ENCODE peak calls at places on chromosomes 11 and 22, in seven cellular contexts. One of them, this sample, is unnamed.

GRCh38 chr11:127789887-127790286 is 789.3 kb upstream of the KIRREL3 start:
- DNase-seq in posterior vena cava: no peak
- DNase-seq in stimulated activated CD8-positive, alpha-beta memory T cell treated with anti-CD3 and anti-CD28 coated beads, Interleukin-15, amount 100 ng/mL, for 24 hours: no peak
- DNase-seq in IMR-90: peak; percentile 1
- DNase-seq in anterior cingulate cortex: no peak
- DNase-seq in astrocyte of the cerebellum: no peak
- DNase-seq in mesendoderm: peak; percentile 69
- DNase-seq in this sample: no peak

GRCh38 chr11:121153472-121153871 is 52.4 kb downstream of the TECTA start:
- DNase-seq in posterior vena cava: no peak
- DNase-seq in stimulated activated CD8-positive, alpha-beta memory T cell treated with anti-CD3 and anti-CD28 coated beads, Interleukin-15, amount 100 ng/mL, for 24 hours: no peak
- DNase-seq in IMR-90: no peak
- DNase-seq in anterior cingulate cortex: no peak
- DNase-seq in astrocyte of the cerebellum: no peak
- DNase-seq in mesendoderm: peak; percentile 26
- DNase-seq in this sample: no peak

GRCh38 chr11:109870313-109870712 is 222.9 kb upstream of the ZC3H12C start:
- DNase-seq in posterior vena cava: no peak
- DNase-seq in stimulated activated CD8-positive, alpha-beta memory T cell treated with anti-CD3 and anti-CD28 coated beads, Interleukin-15, amount 100 ng/mL, for 24 hours: no peak
- DNase-seq in IMR-90: no peak
- DNase-seq in anterior cingulate cortex: no peak
- DNase-seq in astrocyte of the cerebellum: no peak
- DNase-seq in mesendoderm: no peak
- DNase-seq in this sample: no peak

GRCh38 chr11:121895919-121896318 is 220.1 kb downstream of the BLID start:
- DNase-seq in posterior vena cava: no peak
- DNase-seq in stimulated activated CD8-positive, alpha-beta memory T cell treated with anti-CD3 and anti-CD28 coated beads, Interleukin-15, amount 100 ng/mL, for 24 hours: no peak
- DNase-seq in IMR-90: peak; percentile 61
- DNase-seq in anterior cingulate cortex: no peak
- DNase-seq in astrocyte of the cerebellum: no peak
- DNase-seq in mesendoderm: no peak
- DNase-seq in this sample: no peak

GRCh38 chr11:110249066-110249465 is 47.3 kb downstream of the RDX start:
- DNase-seq in posterior vena cava: no peak
- DNase-seq in stimulated activated CD8-positive, alpha-beta memory T cell treated with anti-CD3 and anti-CD28 coated beads, Interleukin-15, amount 100 ng/mL, for 24 hours: no peak
- DNase-seq in IMR-90: no peak
- DNase-seq in anterior cingulate cortex: no peak
- DNase-seq in astrocyte of the cerebellum: peak; percentile 1
- DNase-seq in mesendoderm: no peak
- DNase-seq in this sample: no peak

GRCh38 chr11:19715373-19715772 is 2.7 kb downstream of the NAV2 start:
- DNase-seq in posterior vena cava: no peak
- DNase-seq in stimulated activated CD8-positive, alpha-beta memory T cell treated with anti-CD3 and anti-CD28 coated beads, Interleukin-15, amount 100 ng/mL, for 24 hours: no peak
- DNase-seq in IMR-90: peak; percentile 98
- DNase-seq in anterior cingulate cortex: no peak
- DNase-seq in astrocyte of the cerebellum: no peak
- DNase-seq in mesendoderm: no peak
- DNase-seq in this sample: peak; percentile 75

GRCh38 chr11:100739636-100740035 is 52.5 kb downstream of the ARHGAP42 start:
- DNase-seq in posterior vena cava: no peak
- DNase-seq in stimulated activated CD8-positive, alpha-beta memory T cell treated with anti-CD3 and anti-CD28 coated beads, Interleukin-15, amount 100 ng/mL, for 24 hours: no peak
- DNase-seq in IMR-90: peak; percentile 90
- DNase-seq in anterior cingulate cortex: no peak
- DNase-seq in astrocyte of the cerebellum: peak; percentile 90
- DNase-seq in mesendoderm: peak; percentile 74
- DNase-seq in this sample: peak; percentile 72

GRCh38 chr11:64451856-64452255 is 92.9 kb downstream of the RPS6KA4 start:
- DNase-seq in posterior vena cava: peak; percentile 57
- DNase-seq in stimulated activated CD8-positive, alpha-beta memory T cell treated with anti-CD3 and anti-CD28 coated beads, Interleukin-15, amount 100 ng/mL, for 24 hours: no peak
- DNase-seq in IMR-90: no peak
- DNase-seq in anterior cingulate cortex: no peak
- DNase-seq in astrocyte of the cerebellum: no peak
- DNase-seq in mesendoderm: no peak
- DNase-seq in this sample: no peak

GRCh38 chr11:31233425-31233824 is 136.1 kb downstream of the DCDC1 start:
- DNase-seq in posterior vena cava: no peak
- DNase-seq in stimulated activated CD8-positive, alpha-beta memory T cell treated with anti-CD3 and anti-CD28 coated beads, Interleukin-15, amount 100 ng/mL, for 24 hours: no peak
- DNase-seq in IMR-90: no peak
- DNase-seq in anterior cingulate cortex: no peak
- DNase-seq in astrocyte of the cerebellum: no peak
- DNase-seq in mesendoderm: peak; percentile 40
- DNase-seq in this sample: no peak

GRCh38 chr11:86717817-86718501 is 45.5 kb upstream of the ME3 start:
- DNase-seq in posterior vena cava: no peak
- DNase-seq in stimulated activated CD8-positive, alpha-beta memory T cell treated with anti-CD3 and anti-CD28 coated beads, Interleukin-15, amount 100 ng/mL, for 24 hours: no peak
- DNase-seq in IMR-90: no peak
- DNase-seq in anterior cingulate cortex: no peak
- DNase-seq in astrocyte of the cerebellum: no peak
- DNase-seq in mesendoderm: no peak
- DNase-seq in this sample: no peak

GRCh38 chr11:85694385-85694980 is 8.5 kb upstream of the CCDC89 start:
- DNase-seq in posterior vena cava: no peak
- DNase-seq in stimulated activated CD8-positive, alpha-beta memory T cell treated with anti-CD3 and anti-CD28 coated beads, Interleukin-15, amount 100 ng/mL, for 24 hours: no peak
- DNase-seq in IMR-90: peak; percentile 71
- DNase-seq in anterior cingulate cortex: no peak
- DNase-seq in astrocyte of the cerebellum: peak; percentile 40
- DNase-seq in mesendoderm: peak; percentile 46
- DNase-seq in this sample: peak; percentile 23

GRCh38 chr11:18245396-18245795 is 3.1 kb downstream of the SAA2 start:
- DNase-seq in posterior vena cava: no peak
- DNase-seq in stimulated activated CD8-positive, alpha-beta memory T cell treated with anti-CD3 and anti-CD28 coated beads, Interleukin-15, amount 100 ng/mL, for 24 hours: no peak
- DNase-seq in IMR-90: no peak
- DNase-seq in anterior cingulate cortex: no peak
- DNase-seq in astrocyte of the cerebellum: no peak
- DNase-seq in mesendoderm: no peak
- DNase-seq in this sample: no peak

GRCh38 chr11:69353696-69354544 is 60.0 kb downstream of the MYEOV start:
- DNase-seq in posterior vena cava: peak; percentile 68
- DNase-seq in stimulated activated CD8-positive, alpha-beta memory T cell treated with anti-CD3 and anti-CD28 coated beads, Interleukin-15, amount 100 ng/mL, for 24 hours: no peak
- DNase-seq in IMR-90: no peak
- DNase-seq in anterior cingulate cortex: no peak
- DNase-seq in astrocyte of the cerebellum: no peak
- DNase-seq in mesendoderm: no peak
- DNase-seq in this sample: no peak

GRCh38 chr11:82732734-82733443 is 775 bp downstream of the FAM181B start:
- DNase-seq in posterior vena cava: no peak
- DNase-seq in stimulated activated CD8-positive, alpha-beta memory T cell treated with anti-CD3 and anti-CD28 coated beads, Interleukin-15, amount 100 ng/mL, for 24 hours: no peak
- DNase-seq in IMR-90: no peak
- DNase-seq in anterior cingulate cortex: peak; percentile 46
- DNase-seq in astrocyte of the cerebellum: no peak
- DNase-seq in mesendoderm: peak; percentile 27
- DNase-seq in this sample: no peak

GRCh38 chr11:128022007-128022368 is 565.4 kb downstream of the ETS1 start:
- DNase-seq in posterior vena cava: no peak
- DNase-seq in stimulated activated CD8-positive, alpha-beta memory T cell treated with anti-CD3 and anti-CD28 coated beads, Interleukin-15, amount 100 ng/mL, for 24 hours: no peak
- DNase-seq in IMR-90: peak; percentile 81
- DNase-seq in anterior cingulate cortex: no peak
- DNase-seq in astrocyte of the cerebellum: no peak
- DNase-seq in mesendoderm: no peak
- DNase-seq in this sample: peak; percentile 15

GRCh38 chr11:70590356-70590991 is 192.1 kb downstream of the CTTN start:
- DNase-seq in posterior vena cava: no peak
- DNase-seq in stimulated activated CD8-positive, alpha-beta memory T cell treated with anti-CD3 and anti-CD28 coated beads, Interleukin-15, amount 100 ng/mL, for 24 hours: no peak
- DNase-seq in IMR-90: no peak
- DNase-seq in anterior cingulate cortex: no peak
- DNase-seq in astrocyte of the cerebellum: no peak
- DNase-seq in mesendoderm: no peak
- DNase-seq in this sample: no peak

GRCh38 chr22:30192427-30192826 is 54.1 kb downstream of the LIF start:
- DNase-seq in posterior vena cava: no peak
- DNase-seq in stimulated activated CD8-positive, alpha-beta memory T cell treated with anti-CD3 and anti-CD28 coated beads, Interleukin-15, amount 100 ng/mL, for 24 hours: no peak
- DNase-seq in IMR-90: no peak
- DNase-seq in anterior cingulate cortex: no peak
- DNase-seq in astrocyte of the cerebellum: no peak
- DNase-seq in mesendoderm: no peak
- DNase-seq in this sample: no peak

GRCh38 chr11:32140121-32140520 is 49.2 kb downstream of the RCN1 start:
- DNase-seq in posterior vena cava: no peak
- DNase-seq in stimulated activated CD8-positive, alpha-beta memory T cell treated with anti-CD3 and anti-CD28 coated beads, Interleukin-15, amount 100 ng/mL, for 24 hours: no peak
- DNase-seq in IMR-90: no peak
- DNase-seq in anterior cingulate cortex: no peak
- DNase-seq in astrocyte of the cerebellum: no peak
- DNase-seq in mesendoderm: peak; percentile 8
- DNase-seq in this sample: no peak

GRCh38 chr11:124798991-124799383 is 1.2 kb downstream of the MSANTD2 start:
- DNase-seq in posterior vena cava: no peak
- DNase-seq in stimulated activated CD8-positive, alpha-beta memory T cell treated with anti-CD3 and anti-CD28 coated beads, Interleukin-15, amount 100 ng/mL, for 24 hours: no peak
- DNase-seq in IMR-90: peak; percentile 77
- DNase-seq in anterior cingulate cortex: no peak
- DNase-seq in astrocyte of the cerebellum: peak; percentile 53
- DNase-seq in mesendoderm: peak; percentile 78
- DNase-seq in this sample: no peak

GRCh38 chr22:18032455-18033101 is 8.2 kb upstream of the MICAL3 start:
- DNase-seq in posterior vena cava: peak; percentile 55
- DNase-seq in stimulated activated CD8-positive, alpha-beta memory T cell treated with anti-CD3 and anti-CD28 coated beads, Interleukin-15, amount 100 ng/mL, for 24 hours: no peak
- DNase-seq in IMR-90: peak; percentile 83
- DNase-seq in anterior cingulate cortex: no peak
- DNase-seq in astrocyte of the cerebellum: no peak
- DNase-seq in mesendoderm: no peak
- DNase-seq in this sample: no peak

GRCh38 chr11:15500643-15501042 is 385.9 kb downstream of the INSC start:
- DNase-seq in posterior vena cava: no peak
- DNase-seq in stimulated activated CD8-positive, alpha-beta memory T cell treated with anti-CD3 and anti-CD28 coated beads, Interleukin-15, amount 100 ng/mL, for 24 hours: no peak
- DNase-seq in IMR-90: no peak
- DNase-seq in anterior cingulate cortex: no peak
- DNase-seq in astrocyte of the cerebellum: no peak
- DNase-seq in mesendoderm: peak; percentile 24
- DNase-seq in this sample: no peak

GRCh38 chr22:37561209-37562048 is 1.1 kb downstream of the CDC42EP1 start:
- DNase-seq in posterior vena cava: peak; percentile 98
- DNase-seq in stimulated activated CD8-positive, alpha-beta memory T cell treated with anti-CD3 and anti-CD28 coated beads, Interleukin-15, amount 100 ng/mL, for 24 hours: peak; percentile 66
- DNase-seq in IMR-90: peak; percentile 86
- DNase-seq in anterior cingulate cortex: peak; percentile 88
- DNase-seq in astrocyte of the cerebellum: peak; percentile 76
- DNase-seq in mesendoderm: peak; percentile 92
- DNase-seq in this sample: peak; percentile 48

GRCh38 chr22:31102441-31103081 is 4.8 kb downstream of the SELENOM start:
- DNase-seq in posterior vena cava: peak; percentile 96
- DNase-seq in stimulated activated CD8-positive, alpha-beta memory T cell treated with anti-CD3 and anti-CD28 coated beads, Interleukin-15, amount 100 ng/mL, for 24 hours: no peak
- DNase-seq in IMR-90: peak; percentile 98
- DNase-seq in anterior cingulate cortex: no peak
- DNase-seq in astrocyte of the cerebellum: no peak
- DNase-seq in mesendoderm: peak; percentile 59
- DNase-seq in this sample: peak; percentile 79

GRCh38 chr22:46178755-46179505 is 28.6 kb downstream of the PPARA start:
- DNase-seq in posterior vena cava: no peak
- DNase-seq in stimulated activated CD8-positive, alpha-beta memory T cell treated with anti-CD3 and anti-CD28 coated beads, Interleukin-15, amount 100 ng/mL, for 24 hours: no peak
- DNase-seq in IMR-90: no peak
- DNase-seq in anterior cingulate cortex: no peak
- DNase-seq in astrocyte of the cerebellum: no peak
- DNase-seq in mesendoderm: no peak
- DNase-seq in this sample: no peak

GRCh38 chr11:107704432-107704831 is 7.4 kb downstream of the SLN start:
- DNase-seq in posterior vena cava: no peak
- DNase-seq in stimulated activated CD8-positive, alpha-beta memory T cell treated with anti-CD3 and anti-CD28 coated beads, Interleukin-15, amount 100 ng/mL, for 24 hours: no peak
- DNase-seq in IMR-90: peak; percentile 61
- DNase-seq in anterior cingulate cortex: no peak
- DNase-seq in astrocyte of the cerebellum: no peak
- DNase-seq in mesendoderm: no peak
- DNase-seq in this sample: peak; percentile 45

GRCh38 chr11:88489030-88489429 is 151.5 kb upstream of the CTSC start:
- DNase-seq in posterior vena cava: no peak
- DNase-seq in stimulated activated CD8-positive, alpha-beta memory T cell treated with anti-CD3 and anti-CD28 coated beads, Interleukin-15, amount 100 ng/mL, for 24 hours: no peak
- DNase-seq in IMR-90: peak; percentile 59
- DNase-seq in anterior cingulate cortex: no peak
- DNase-seq in astrocyte of the cerebellum: no peak
- DNase-seq in mesendoderm: no peak
- DNase-seq in this sample: no peak

GRCh38 chr11:40302669-40303068 is 1156.8 kb downstream of the LRRC4C start:
- DNase-seq in posterior vena cava: no peak
- DNase-seq in stimulated activated CD8-positive, alpha-beta memory T cell treated with anti-CD3 and anti-CD28 coated beads, Interleukin-15, amount 100 ng/mL, for 24 hours: no peak
- DNase-seq in IMR-90: peak; percentile 46
- DNase-seq in anterior cingulate cortex: no peak
- DNase-seq in astrocyte of the cerebellum: peak; percentile 78
- DNase-seq in mesendoderm: no peak
- DNase-seq in this sample: peak; percentile 29

GRCh38 chr22:19755145-19755710 is 5.3 kb upstream of the TBX1 start:
- DNase-seq in posterior vena cava: no peak
- DNase-seq in stimulated activated CD8-positive, alpha-beta memory T cell treated with anti-CD3 and anti-CD28 coated beads, Interleukin-15, amount 100 ng/mL, for 24 hours: no peak
- DNase-seq in IMR-90: no peak
- DNase-seq in anterior cingulate cortex: no peak
- DNase-seq in astrocyte of the cerebellum: no peak
- DNase-seq in mesendoderm: no peak
- DNase-seq in this sample: no peak

GRCh38 chr11:68439355-68440065 is 21.0 kb upstream of the PPP6R3 start:
- DNase-seq in posterior vena cava: no peak
- DNase-seq in stimulated activated CD8-positive, alpha-beta memory T cell treated with anti-CD3 and anti-CD28 coated beads, Interleukin-15, amount 100 ng/mL, for 24 hours: no peak
- DNase-seq in IMR-90: no peak
- DNase-seq in anterior cingulate cortex: no peak
- DNase-seq in astrocyte of the cerebellum: no peak
- DNase-seq in mesendoderm: no peak
- DNase-seq in this sample: no peak

GRCh38 chr11:131910491-131911387 is 540.3 kb downstream of the NTM start:
- DNase-seq in posterior vena cava: no peak
- DNase-seq in stimulated activated CD8-positive, alpha-beta memory T cell treated with anti-CD3 and anti-CD28 coated beads, Interleukin-15, amount 100 ng/mL, for 24 hours: no peak
- DNase-seq in IMR-90: peak; percentile 43
- DNase-seq in anterior cingulate cortex: no peak
- DNase-seq in astrocyte of the cerebellum: no peak
- DNase-seq in mesendoderm: peak; percentile 63
- DNase-seq in this sample: no peak

GRCh38 chr11:72856551-72857342 is 42.5 kb downstream of the ATG16L2 start:
- DNase-seq in posterior vena cava: no peak
- DNase-seq in stimulated activated CD8-positive, alpha-beta memory T cell treated with anti-CD3 and anti-CD28 coated beads, Interleukin-15, amount 100 ng/mL, for 24 hours: no peak
- DNase-seq in IMR-90: no peak
- DNase-seq in anterior cingulate cortex: no peak
- DNase-seq in astrocyte of the cerebellum: no peak
- DNase-seq in mesendoderm: no peak
- DNase-seq in this sample: no peak

GRCh38 chr11:15893080-15893492 is 463.3 kb downstream of the SOX6 start:
- DNase-seq in posterior vena cava: no peak
- DNase-seq in stimulated activated CD8-positive, alpha-beta memory T cell treated with anti-CD3 and anti-CD28 coated beads, Interleukin-15, amount 100 ng/mL, for 24 hours: no peak
- DNase-seq in IMR-90: peak; percentile 89
- DNase-seq in anterior cingulate cortex: no peak
- DNase-seq in astrocyte of the cerebellum: peak; percentile 23
- DNase-seq in mesendoderm: no peak
- DNase-seq in this sample: no peak

GRCh38 chr11:110301577-110301976 is 5.2 kb upstream of the RDX start:
- DNase-seq in posterior vena cava: no peak
- DNase-seq in stimulated activated CD8-positive, alpha-beta memory T cell treated with anti-CD3 and anti-CD28 coated beads, Interleukin-15, amount 100 ng/mL, for 24 hours: no peak
- DNase-seq in IMR-90: no peak
- DNase-seq in anterior cingulate cortex: no peak
- DNase-seq in astrocyte of the cerebellum: no peak
- DNase-seq in mesendoderm: no peak
- DNase-seq in this sample: no peak

GRCh38 chr22:22848364-22848866 is 39.2 kb upstream of the IGLL5 start:
- DNase-seq in posterior vena cava: no peak
- DNase-seq in stimulated activated CD8-positive, alpha-beta memory T cell treated with anti-CD3 and anti-CD28 coated beads, Interleukin-15, amount 100 ng/mL, for 24 hours: peak; percentile 46
- DNase-seq in IMR-90: peak; percentile 31
- DNase-seq in anterior cingulate cortex: peak; percentile 12
- DNase-seq in astrocyte of the cerebellum: peak; percentile 15
- DNase-seq in mesendoderm: peak; percentile 65
- DNase-seq in this sample: no peak

GRCh38 chr11:112977620-112978212 is 16.5 kb downstream of the NCAM1 start:
- DNase-seq in posterior vena cava: no peak
- DNase-seq in stimulated activated CD8-positive, alpha-beta memory T cell treated with anti-CD3 and anti-CD28 coated beads, Interleukin-15, amount 100 ng/mL, for 24 hours: no peak
- DNase-seq in IMR-90: peak; percentile 13
- DNase-seq in anterior cingulate cortex: no peak
- DNase-seq in astrocyte of the cerebellum: no peak
- DNase-seq in mesendoderm: no peak
- DNase-seq in this sample: peak; percentile 75

GRCh38 chr11:64566042-64566914 is 24.7 kb upstream of the SLC22A12 start:
- DNase-seq in posterior vena cava: peak; percentile 73
- DNase-seq in stimulated activated CD8-positive, alpha-beta memory T cell treated with anti-CD3 and anti-CD28 coated beads, Interleukin-15, amount 100 ng/mL, for 24 hours: no peak
- DNase-seq in IMR-90: peak; percentile 65
- DNase-seq in anterior cingulate cortex: no peak
- DNase-seq in astrocyte of the cerebellum: peak; percentile 51
- DNase-seq in mesendoderm: peak; percentile 96
- DNase-seq in this sample: peak; percentile 36

GRCh38 chr22:38981005-38981658 is 1.0 kb upstream of the APOBEC3B start:
- DNase-seq in posterior vena cava: no peak
- DNase-seq in stimulated activated CD8-positive, alpha-beta memory T cell treated with anti-CD3 and anti-CD28 coated beads, Interleukin-15, amount 100 ng/mL, for 24 hours: no peak
- DNase-seq in IMR-90: peak; percentile 31
- DNase-seq in anterior cingulate cortex: no peak
- DNase-seq in astrocyte of the cerebellum: no peak
- DNase-seq in mesendoderm: peak; percentile 69
- DNase-seq in this sample: no peak

GRCh38 chr11:92628401-92629292 is 340.8 kb upstream of the MTNR1B start:
- DNase-seq in posterior vena cava: no peak
- DNase-seq in stimulated activated CD8-positive, alpha-beta memory T cell treated with anti-CD3 and anti-CD28 coated beads, Interleukin-15, amount 100 ng/mL, for 24 hours: no peak
- DNase-seq in IMR-90: peak; percentile 45
- DNase-seq in anterior cingulate cortex: no peak
- DNase-seq in astrocyte of the cerebellum: no peak
- DNase-seq in mesendoderm: no peak
- DNase-seq in this sample: peak; percentile 21

This sample was measured in skeletal muscle cell.